ENCODE peak calls at places on chromosome 1, in four cellular contexts. One of them, this sample, is unnamed.

GRCh38 chr1:185960377-185961151 is 226.4 kb downstream of the HMCN1 start:
- DNase-seq in hepatocyte: no peak
- DNase-seq in PC-3: no peak
- DNase-seq in H1: no peak
- DNase-seq in this sample: no peak

GRCh38 chr1:1357871-1358432 is 403 bp downstream of the MXRA8 start:
- DNase-seq in hepatocyte: peak
- DNase-seq in PC-3: no peak
- DNase-seq in H1: no peak
- DNase-seq in this sample: peak

GRCh38 chr1:235843458-235843857 is 23.2 kb downstream of the LYST start:
- DNase-seq in hepatocyte: peak
- DNase-seq in PC-3: peak
- DNase-seq in H1: no peak
- DNase-seq in this sample: no peak

GRCh38 chr1:50969611-50970507 is at the start of gene CDKN2C:
- DNase-seq in hepatocyte: peak
- DNase-seq in PC-3: peak
- DNase-seq in H1: peak
- DNase-seq in this sample: peak

GRCh38 chr1:178417858-178418257 is 78.9 kb downstream of the CLEC20A start:
- DNase-seq in hepatocyte: peak
- DNase-seq in PC-3: peak
- DNase-seq in H1: no peak
- DNase-seq in this sample: no peak

GRCh38 chr1:48530727-48531351 is 58.8 kb upstream of the SPATA6 start:
- DNase-seq in hepatocyte: peak
- DNase-seq in PC-3: peak
- DNase-seq in H1: peak
- DNase-seq in this sample: no peak

GRCh38 chr1:208510192-208510952 is 266.2 kb upstream of the PLXNA2 start:
- DNase-seq in hepatocyte: peak
- DNase-seq in PC-3: peak
- DNase-seq in H1: no peak
- DNase-seq in this sample: peak

GRCh38 chr1:101236546-101237228 is at the start of gene S1PR1:
- DNase-seq in hepatocyte: peak
- DNase-seq in PC-3: peak
- DNase-seq in H1: peak
- DNase-seq in this sample: no peak

GRCh38 chr1:219812491-219813221 is 115.7 kb downstream of the SLC30A10 start:
- DNase-seq in hepatocyte: peak
- DNase-seq in PC-3: peak
- DNase-seq in H1: peak
- DNase-seq in this sample: peak

GRCh38 chr1:20472860-20473711 is 12.9 kb downstream of the CAMK2N1 start:
- DNase-seq in hepatocyte: peak
- DNase-seq in PC-3: no peak
- DNase-seq in H1: peak
- DNase-seq in this sample: no peak

GRCh38 chr1:150464422-150464826 is 22.8 kb upstream of the TARS2 start:
- DNase-seq in hepatocyte: peak
- DNase-seq in PC-3: peak
- DNase-seq in H1: peak
- DNase-seq in this sample: peak

GRCh38 chr1:24769656-24770651 is 24.7 kb downstream of the CLIC4 start:
- DNase-seq in hepatocyte: peak
- DNase-seq in PC-3: peak
- DNase-seq in H1: peak
- DNase-seq in this sample: no peak

GRCh38 chr1:152185544-152186391 is 26.7 kb upstream of the RPTN start:
- DNase-seq in hepatocyte: peak
- DNase-seq in PC-3: peak
- DNase-seq in H1: peak
- DNase-seq in this sample: peak

GRCh38 chr1:154935749-154936415 is 637 bp downstream of the PMVK start:
- DNase-seq in hepatocyte: no peak
- DNase-seq in PC-3: no peak
- DNase-seq in H1: no peak
- DNase-seq in this sample: no peak

GRCh38 chr1:162219461-162219860 is 150.0 kb downstream of the NOS1AP start:
- DNase-seq in hepatocyte: no peak
- DNase-seq in PC-3: no peak
- DNase-seq in H1: no peak
- DNase-seq in this sample: no peak

GRCh38 chr1:246602194-246602593 is 35.9 kb downstream of the CNST start:
- DNase-seq in hepatocyte: no peak
- DNase-seq in PC-3: no peak
- DNase-seq in H1: no peak
- DNase-seq in this sample: no peak

GRCh38 chr1:246599315-246599714 is 33.1 kb downstream of the CNST start:
- DNase-seq in hepatocyte: no peak
- DNase-seq in PC-3: no peak
- DNase-seq in H1: no peak
- DNase-seq in this sample: no peak

GRCh38 chr1:246597340-246597739 is 31.1 kb downstream of the CNST start:
- DNase-seq in hepatocyte: peak
- DNase-seq in PC-3: peak
- DNase-seq in H1: no peak
- DNase-seq in this sample: peak

GRCh38 chr1:246597971-246598370 is 31.7 kb downstream of the CNST start:
- DNase-seq in hepatocyte: no peak
- DNase-seq in PC-3: no peak
- DNase-seq in H1: no peak
- DNase-seq in this sample: no peak

GRCh38 chr1:246600579-246600978 is 34.3 kb downstream of the CNST start:
- DNase-seq in hepatocyte: no peak
- DNase-seq in PC-3: no peak
- DNase-seq in H1: no peak
- DNase-seq in this sample: no peak
- H3K4me3 ChIP-seq in hepatocyte: no peak
- H3K4me3 ChIP-seq in PC-3: no peak
- H3K4me3 ChIP-seq in H1: no peak
- H3K4me3 ChIP-seq in this sample: no peak

GRCh38 chr1:238606457-238606856 is 715.7 kb upstream of the ZP4 start:
- DNase-seq in hepatocyte: no peak
- DNase-seq in PC-3: peak
- DNase-seq in H1: no peak
- DNase-seq in this sample: no peak
- H3K4me2 ChIP-seq in hepatocyte: no peak
- H3K4me2 ChIP-seq in PC-3: peak
- H3K4me2 ChIP-seq in H1: no peak
- H3K4me2 ChIP-seq in this sample: no peak

DNA sequence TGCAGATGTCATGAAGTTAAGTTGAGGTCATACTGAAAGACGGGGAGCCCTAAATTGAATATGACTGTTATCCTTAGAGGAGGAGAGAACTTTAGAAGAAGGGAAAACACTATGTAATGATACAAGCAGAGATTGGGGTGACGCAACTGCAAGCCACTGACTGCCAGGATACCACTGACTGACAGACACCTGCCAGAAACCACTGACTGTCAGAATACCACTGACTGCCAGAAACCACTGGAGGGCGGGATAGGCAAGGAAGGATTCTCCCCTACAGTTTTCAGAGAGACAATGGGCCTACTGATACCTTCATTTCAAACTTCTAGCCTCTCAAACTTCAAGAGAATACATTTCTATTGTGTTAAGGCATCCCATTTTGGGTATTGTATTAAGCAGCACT is 388.7 kb downstream of the USH2A start:
- DNase-seq in hepatocyte: peak
- DNase-seq in PC-3: peak
- DNase-seq in H1: no peak
- DNase-seq in this sample: no peak
- TF ChIP-seq CTCF in hepatocyte: peak
- TF ChIP-seq CTCF in PC-3: peak
- TF ChIP-seq CTCF in H1: peak
- TF ChIP-seq CTCF in this sample: no peak

GRCh38 chr1:67262735-67263134 is 44.9 kb upstream of the IL12RB2 start:
- DNase-seq in hepatocyte: no peak
- DNase-seq in PC-3: no peak
- DNase-seq in H1: no peak
- DNase-seq in this sample: no peak

GRCh38 chr1:67264899-67265298 is 42.8 kb upstream of the IL12RB2 start:
- DNase-seq in hepatocyte: no peak
- DNase-seq in PC-3: no peak
- DNase-seq in H1: no peak
- DNase-seq in this sample: no peak

GRCh38 chr1:67261646-67262045 is 46.0 kb upstream of the IL12RB2 start:
- DNase-seq in hepatocyte: peak
- DNase-seq in PC-3: no peak
- DNase-seq in H1: peak
- DNase-seq in this sample: no peak

DNA sequence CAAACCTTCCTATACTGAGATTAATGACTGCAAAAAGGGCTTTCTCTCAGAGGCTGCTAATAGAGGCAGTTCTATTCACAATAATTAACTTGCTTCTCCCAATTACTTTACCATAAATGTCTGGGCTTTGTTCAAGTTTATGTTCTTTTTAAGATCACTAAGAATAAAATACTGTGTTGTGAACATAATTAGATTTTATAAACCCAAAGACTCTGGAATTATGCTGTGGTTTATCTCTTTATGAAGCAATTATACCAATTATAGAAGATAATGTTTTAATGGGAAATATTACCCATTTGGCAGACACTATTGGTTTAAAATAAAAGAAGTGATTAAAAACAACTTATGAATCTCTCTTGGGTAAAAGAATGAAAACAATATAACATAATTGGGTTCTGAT is 43.5 kb upstream of the IL12RB2 start:
- DNase-seq in hepatocyte: no peak
- DNase-seq in PC-3: no peak
- DNase-seq in H1: no peak
- DNase-seq in this sample: no peak
- H3K4me3 ChIP-seq in hepatocyte: no peak
- H3K4me3 ChIP-seq in PC-3: no peak
- H3K4me3 ChIP-seq in H1: no peak
- H3K4me3 ChIP-seq in this sample: no peak

GRCh38 chr1:205711105-205712048 is 31.1 kb upstream of the SLC45A3 start:
- DNase-seq in hepatocyte: peak
- DNase-seq in PC-3: peak
- DNase-seq in H1: no peak
- DNase-seq in this sample: peak
- H3K4me2 ChIP-seq in hepatocyte: no peak
- H3K4me2 ChIP-seq in PC-3: no peak
- H3K4me2 ChIP-seq in H1: no peak
- H3K4me2 ChIP-seq in this sample: no peak

DNA sequence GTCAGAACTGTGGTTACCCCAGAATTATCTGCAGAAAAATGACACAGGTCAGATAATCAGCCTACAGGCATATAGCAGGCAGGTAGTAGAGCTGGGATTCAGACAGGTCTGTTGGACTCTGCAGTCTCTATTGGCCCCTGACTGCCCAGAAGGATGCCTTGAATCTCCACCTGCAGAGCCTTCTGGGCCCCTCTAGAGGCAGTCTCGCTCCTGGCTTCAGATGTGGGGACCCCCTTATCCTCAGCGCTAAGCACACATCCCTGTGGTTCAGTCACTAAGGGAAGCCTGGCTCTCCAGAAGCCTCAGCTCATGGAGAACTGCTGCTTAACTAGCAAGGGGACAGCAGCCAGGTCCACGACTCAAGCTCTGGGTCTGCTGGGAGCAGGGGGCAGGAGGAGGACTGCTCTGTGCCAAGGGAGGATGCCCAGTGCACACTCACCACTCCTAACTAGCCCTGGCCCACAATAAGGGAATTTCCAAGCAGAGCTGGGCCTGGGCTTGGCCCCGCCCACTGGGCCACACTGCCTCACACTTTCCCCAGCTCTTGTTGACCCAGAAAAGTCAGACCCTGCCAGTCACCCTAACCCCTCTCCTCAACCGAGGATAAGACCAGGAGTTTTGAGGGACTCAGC is 18.9 kb downstream of the SLC9A1 start:
- DNase-seq in hepatocyte: no peak
- DNase-seq in PC-3: peak
- DNase-seq in H1: peak
- DNase-seq in this sample: no peak
- TF ChIP-seq CTCF in hepatocyte: no peak
- TF ChIP-seq CTCF in PC-3: peak
- TF ChIP-seq CTCF in H1: peak
- TF ChIP-seq CTCF in this sample: no peak

DNA sequence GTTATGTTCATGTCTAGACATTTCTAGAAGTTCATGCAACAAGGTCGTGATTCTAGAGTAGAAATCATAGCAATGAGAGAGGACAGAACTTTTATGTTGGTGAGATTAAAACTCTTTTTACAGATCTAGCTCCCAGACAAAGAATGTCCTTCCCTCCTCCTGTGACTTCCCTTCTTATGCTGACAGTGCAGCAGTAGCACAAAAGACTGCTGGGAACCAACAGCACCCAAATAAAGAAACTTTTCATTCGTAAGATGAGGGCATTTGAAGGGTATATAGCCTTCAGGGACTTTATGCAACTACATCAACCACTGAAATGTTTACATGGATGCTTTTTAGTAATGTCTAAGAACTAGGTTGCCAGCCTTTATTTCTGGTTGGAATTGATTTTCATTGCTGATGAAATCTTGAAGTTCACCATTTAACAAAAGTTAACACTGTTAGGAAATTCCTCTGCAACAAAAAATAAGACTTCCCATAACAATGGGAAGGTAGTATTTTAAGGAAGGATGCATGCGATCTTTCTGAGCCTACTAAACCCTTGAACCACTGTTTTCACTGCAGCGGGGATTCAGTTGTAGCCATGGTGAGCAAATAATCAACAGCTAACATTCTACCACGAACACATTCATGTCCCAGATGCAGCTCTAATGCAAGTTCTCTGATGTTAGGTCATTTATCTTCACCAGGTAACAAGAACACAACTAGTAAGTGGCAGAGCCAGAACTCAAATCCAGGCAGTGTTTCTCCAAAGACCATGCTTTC is 672.8 kb downstream of the PTPRC start:
- DNase-seq in hepatocyte: no peak
- DNase-seq in PC-3: no peak
- DNase-seq in H1: no peak
- DNase-seq in this sample: no peak
- H3K4me3 ChIP-seq in hepatocyte: no peak
- H3K4me3 ChIP-seq in PC-3: no peak
- H3K4me3 ChIP-seq in H1: no peak
- H3K4me3 ChIP-seq in this sample: no peak

DNA sequence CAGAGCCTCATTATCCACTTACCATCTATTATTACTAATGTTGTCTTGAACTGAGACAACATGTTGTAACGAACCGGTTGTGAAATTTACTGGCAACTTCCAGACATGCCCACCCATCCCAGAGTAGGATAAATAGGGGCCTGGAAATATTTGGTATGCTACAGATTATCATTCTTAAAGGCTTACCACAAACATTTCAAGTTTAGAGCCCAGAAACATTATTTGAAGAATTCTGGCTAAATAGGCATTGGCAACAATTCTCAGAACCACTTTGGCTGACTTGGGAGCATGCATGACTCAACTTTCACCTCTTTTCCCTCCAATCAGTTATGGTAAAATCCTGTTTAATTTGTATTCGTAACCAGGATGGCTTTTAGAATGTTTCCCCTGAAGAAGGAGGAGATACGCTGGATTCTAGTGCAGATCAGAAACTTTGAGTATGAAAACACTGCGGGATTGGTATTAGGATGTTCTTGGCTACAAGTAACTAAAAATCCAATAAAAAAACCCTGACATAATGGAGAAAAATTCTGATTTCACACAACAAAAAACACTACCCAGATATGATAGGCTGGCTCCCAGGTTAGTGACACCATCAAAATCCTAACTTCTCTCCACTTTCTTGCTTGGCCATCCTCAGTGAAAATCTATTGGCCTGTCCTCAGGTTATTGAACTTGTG is 130.0 kb upstream of the SLC44A3 start:
- DNase-seq in hepatocyte: no peak
- DNase-seq in PC-3: no peak
- DNase-seq in H1: no peak
- DNase-seq in this sample: no peak
- H3K4me2 ChIP-seq in hepatocyte: no peak
- H3K4me2 ChIP-seq in PC-3: no peak
- H3K4me2 ChIP-seq in H1: no peak
- H3K4me2 ChIP-seq in this sample: no peak

This sample was measured in PC-9.